ENCODE peak calls at places on chromosomes 6 and 20, in six cellular contexts. B is astrocyte of the cerebellum; H is AG10803; D is GM12865; N is GF-D8; Y is CD4-positive, alpha-beta memory T cell. Q is an unnamed sample.

GRCh38 chr6:167655174-167655821 is 171.4 kb upstream of the AFDN start:
- DNase-seq in B (no peak), H (no peak), D (no peak), N (no peak), Y (no peak), Q (no peak)

GRCh38 chr6:93351222-93351621 is 68.1 kb downstream of the EPHA7 start:
- DNase-seq in B (no peak), H (no peak), D (no peak), N (no peak), Y (no peak), Q (no peak)

GRCh38 chr20:19888269-19888669 is 128.9 kb upstream of the NAA20 start:
- DNase-seq in B (no peak), H (no peak), D (no peak), N (no peak), Y (no peak), Q (no peak)

GRCh38 chr6:168951224-168951616 is 302.4 kb downstream of the THBS2 start:
- DNase-seq in B (no peak), H (no peak), D (no peak), N (no peak), Y (no peak), Q (no peak)

GRCh38 chr6:128155826-128156225 is 255.0 kb upstream of the THEMIS start:
- DNase-seq in B (no peak), H (no peak), D (no peak), N (no peak), Y (no peak), Q (no peak)

GRCh38 chr6:24690561-24690960 is 23.7 kb downstream of the ACOT13 start:
- DNase-seq in B (no peak), H (no peak), D (no peak), N (no peak), Y (no peak), Q (no peak)

GRCh38 chr20:50313223-50313820 is 122.7 kb downstream of the CEBPB start:
- DNase-seq in B (no peak), H (no peak), D (no peak), N (no peak), Y (no peak), Q (no peak)

GRCh38 chr6:10410214-10410873 is 4.5 kb downstream of the TFAP2A start:
- DNase-seq in B (no peak), H (no peak), D (no peak), N (no peak), Y (no peak), Q (no peak)

GRCh38 chr6:84902354-84902928 is 138.0 kb upstream of the TBX18 start:
- DNase-seq in B (no peak), H (no peak), D (no peak), N (no peak), Y (no peak), Q (no peak)

GRCh38 chr20:35108921-35109320 is 16.3 kb upstream of the TRPC4AP start:
- DNase-seq in B (no peak), H (no peak), D (no peak), N (no peak), Y (no peak), Q (no peak)

GRCh38 chr6:19772891-19773290 is 64.3 kb upstream of the ID4 start:
- DNase-seq in B (no peak), H (no peak), D (no peak), N (no peak), Y (no peak), Q (no peak)

GRCh38 chr20:61899971-61900370 is 165.7 kb downstream of the TAF4 start:
- DNase-seq in B (no peak), H (no peak), D (no peak), N (no peak), Y (no peak), Q (no peak)

GRCh38 chr6:53398541-53399344 is 50.0 kb upstream of the ELOVL5 start:
- DNase-seq in B (peak), H (no peak), D (no peak), N (no peak), Y (no peak), Q (no peak)

GRCh38 chr6:159654483-159655098 is 38.5 kb downstream of the SOD2 start:
- DNase-seq in B (peak), H (peak), D (peak), N (no peak), Y (peak), Q (peak)

GRCh38 chr6:2626381-2626780 is 124.3 kb downstream of the MYLK4 start:
- DNase-seq in B (peak), H (no peak), D (no peak), N (no peak), Y (no peak), Q (no peak)

GRCh38 chr6:70421509-70421908 is 8.2 kb downstream of the FAM135A start:
- DNase-seq in B (no peak), H (no peak), D (peak), N (no peak), Y (no peak), Q (no peak)

GRCh38 chr20:44517454-44517853 is 4.4 kb downstream of the SERINC3 start:
- DNase-seq in B (no peak), H (no peak), D (no peak), N (no peak), Y (no peak), Q (no peak)

GRCh38 chr20:41483553-41483930 is 116.9 kb upstream of the EMILIN3 start:
- DNase-seq in B (no peak), H (peak), D (no peak), N (no peak), Y (no peak), Q (no peak)

GRCh38 chr6:105991561-105992314 is 94.4 kb upstream of the PRDM1 start:
- DNase-seq in B (no peak), H (no peak), D (peak), N (no peak), Y (no peak), Q (no peak)